ENCODE peak calls at places on chromosomes 11 and 22, in ten cellular contexts. L is endothelial cell of umbilical vein; C is cardiac muscle cell; E is OCI-LY7; J is A549; W is CD8-positive, alpha-beta memory T cell; A is colonic mucosa; U is H1; K is CD4-positive, alpha-beta T cell; R is neural progenitor cell. V is an unnamed sample.

GRCh38 chr11:89495951-89496350 is 4.8 kb upstream of the NOX4 start:
- DNase-seq in L (peak), C (peak), E (no peak), J (peak), W (no peak), A (no peak), U (no peak), K (no peak), R (peak), V (peak)

GRCh38 chr11:108713076-108713790 is 48.4 kb downstream of the DDX10 start:
- DNase-seq in L (peak), C (peak), E (no peak), J (no peak), W (no peak), A (no peak), U (no peak), K (no peak), R (no peak), V (no peak)

GRCh38 chr11:115462004-115462541 is 42.1 kb downstream of the CADM1 start:
- DNase-seq in L (no peak), C (no peak), E (no peak), J (no peak), W (no peak), A (no peak), U (no peak), K (no peak), R (no peak), V (no peak)

GRCh38 chr11:61891331-61892084 is at the start of gene FADS3:
- DNase-seq in L (peak), C (peak), E (peak), J (peak), W (peak), A (peak), U (peak), K (peak), R (peak), V (peak)

GRCh38 chr11:96000064-96000463 is 76.2 kb upstream of the MTMR2 start:
- DNase-seq in L (peak), C (peak), E (no peak), J (no peak), W (no peak), A (no peak), U (no peak), K (no peak), R (no peak), V (no peak)

GRCh38 chr11:32136654-32137053 is 45.8 kb downstream of the RCN1 start:
- DNase-seq in L (no peak), C (no peak), E (no peak), J (no peak), W (no peak), A (no peak), U (no peak), K (no peak), R (no peak), V (no peak)

GRCh38 chr11:125465254-125465653 is 30.8 kb downstream of the FEZ1 start:
- DNase-seq in L (no peak), C (no peak), E (no peak), J (no peak), W (no peak), A (no peak), U (no peak), K (no peak), R (peak), V (no peak)

GRCh38 chr22:41425704-41426365 is 20.8 kb downstream of the TOB2 start:
- DNase-seq in L (no peak), C (no peak), E (no peak), J (no peak), W (no peak), A (no peak), U (no peak), K (no peak), R (no peak), V (peak)

GRCh38 chr11:63998558-63999348 is 12.5 kb downstream of the OTUB1 start:
- DNase-seq in L (no peak), C (no peak), E (no peak), J (peak), W (no peak), A (no peak), U (no peak), K (no peak), R (peak), V (no peak)

GRCh38 chr11:33553486-33553885 is 147.1 kb downstream of the C11orf91 start:
- DNase-seq in L (peak), C (no peak), E (no peak), J (no peak), W (no peak), A (no peak), U (no peak), K (no peak), R (no peak), V (no peak)

GRCh38 chr11:129385801-129386200 is 10.2 kb downstream of the BARX2 start:
- DNase-seq in L (no peak), C (no peak), E (no peak), J (no peak), W (no peak), A (no peak), U (no peak), K (no peak), R (no peak), V (no peak)

GRCh38 chr11:60378359-60378758 is at the start of gene MS4A7:
- DNase-seq in L (no peak), C (no peak), E (peak), J (no peak), W (no peak), A (no peak), U (no peak), K (no peak), R (no peak), V (no peak)

GRCh38 chr11:55707029-55707428 is 45.0 kb downstream of the OR4C6 start:
- DNase-seq in L (peak), C (peak), E (peak), J (peak), W (no peak), A (no peak), U (no peak), K (no peak), R (peak), V (peak)

GRCh38 chr11:66280428-66280827 is 2.5 kb downstream of the CNIH2 start:
- DNase-seq in L (no peak), C (no peak), E (no peak), J (no peak), W (no peak), A (no peak), U (no peak), K (no peak), R (peak), V (no peak)

GRCh38 chr11:128472128-128473110 is 114.9 kb downstream of the ETS1 start:
- DNase-seq in L (peak), C (peak), E (peak), J (no peak), W (no peak), A (no peak), U (no peak), K (no peak), R (no peak), V (no peak)

GRCh38 chr22:43201486-43202219 is 14.7 kb upstream of the TTLL12 start:
- DNase-seq in L (no peak), C (no peak), E (no peak), J (no peak), W (no peak), A (no peak), U (no peak), K (no peak), R (no peak), V (no peak)

GRCh38 chr11:119909077-119909476 is 180.1 kb upstream of the NECTIN1 start:
- DNase-seq in L (no peak), C (no peak), E (no peak), J (no peak), W (no peak), A (no peak), U (no peak), K (no peak), R (no peak), V (no peak)

GRCh38 chr11:125214466-125215204 is 50.1 kb downstream of the PKNOX2 start:
- DNase-seq in L (peak), C (peak), E (no peak), J (no peak), W (no peak), A (no peak), U (no peak), K (no peak), R (peak), V (peak)

GRCh38 chr22:44709881-44710400 is 7.9 kb downstream of the PRR5 start:
- DNase-seq in L (no peak), C (no peak), E (no peak), J (no peak), W (peak), A (no peak), U (no peak), K (no peak), R (no peak), V (no peak)

GRCh38 chr11:79610678-79611077 is 169.8 kb upstream of the TENM4 start:
- DNase-seq in L (no peak), C (no peak), E (no peak), J (no peak), W (no peak), A (no peak), U (no peak), K (no peak), R (peak), V (no peak)

GRCh38 chr11:72141066-72141465 is 5.5 kb downstream of the FOLR3 start:
- DNase-seq in L (no peak), C (peak), E (no peak), J (peak), W (no peak), A (no peak), U (no peak), K (no peak), R (no peak), V (no peak)

GRCh38 chr11:6646631-6647281 is 8.9 kb downstream of the DCHS1 start:
- DNase-seq in L (no peak), C (peak), E (peak), J (no peak), W (no peak), A (peak), U (no peak), K (no peak), R (no peak), V (no peak)

GRCh38 chr11:130781906-130782305 is 134.4 kb downstream of the SNX19 start:
- DNase-seq in L (peak), C (no peak), E (no peak), J (peak), W (no peak), A (no peak), U (no peak), K (no peak), R (no peak), V (no peak)

GRCh38 chr22:45210577-45211431 is 29.9 kb downstream of the KIAA0930 start:
- DNase-seq in L (no peak), C (no peak), E (no peak), J (no peak), W (no peak), A (no peak), U (no peak), K (no peak), R (no peak), V (no peak)

GRCh38 chr22:24390576-24390975 is 36.8 kb upstream of the ADORA2A start:
- DNase-seq in L (no peak), C (peak), E (no peak), J (no peak), W (no peak), A (no peak), U (no peak), K (no peak), R (no peak), V (no peak)

GRCh38 chr11:4531666-4532065 is 13.3 kb upstream of the OR52M1 start:
- DNase-seq in L (no peak), C (no peak), E (no peak), J (no peak), W (no peak), A (no peak), U (no peak), K (no peak), R (peak), V (no peak)

GRCh38 chr11:67607507-67607906 is 771 bp downstream of the NDUFV1 start:
- DNase-seq in L (no peak), C (no peak), E (no peak), J (no peak), W (no peak), A (no peak), U (no peak), K (no peak), R (no peak), V (no peak)
- H3K27ac ChIP-seq in L (peak), C (no peak), E (peak), J (peak), W (peak), A (peak), U (no peak), K (peak), R (no peak), V (no peak)

DNA sequence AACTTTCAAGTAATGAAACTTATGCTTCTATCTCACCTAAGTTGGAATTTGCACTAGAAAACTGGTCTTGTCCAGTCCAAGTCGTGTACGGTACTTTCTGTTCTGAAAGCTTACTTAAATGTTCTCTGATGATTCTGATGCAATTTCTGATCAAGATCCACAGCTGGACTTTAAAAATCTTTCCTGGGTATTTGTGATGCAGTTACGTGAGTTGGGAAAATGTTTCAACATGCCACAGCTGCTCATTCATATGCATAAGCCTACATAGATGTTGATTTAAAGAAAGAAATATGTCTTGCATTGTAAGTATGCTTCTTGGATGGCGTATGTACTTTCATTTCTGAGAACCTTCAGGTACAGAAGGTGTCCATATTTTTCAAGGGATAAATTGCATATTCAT is 493.7 kb upstream of the CCDC90B start:
- DNase-seq in L (no peak), C (no peak), E (no peak), J (no peak), W (no peak), A (no peak), U (no peak), K (no peak), R (no peak), V (no peak)
- H3K27ac ChIP-seq in L (no peak), C (no peak), E (no peak), J (no peak), W (no peak), A (no peak), U (no peak), K (no peak), R (no peak), V (no peak)

GRCh38 chr11:19931141-19931767 is 218.6 kb downstream of the NAV2 start:
- DNase-seq in L (no peak), C (peak), E (no peak), J (no peak), W (no peak), A (no peak), U (no peak), K (no peak), R (peak), V (no peak)

GRCh38 chr11:19933132-19933735 is 220.6 kb downstream of the NAV2 start:
- DNase-seq in L (no peak), C (no peak), E (no peak), J (no peak), W (no peak), A (no peak), U (no peak), K (no peak), R (no peak), V (no peak)

GRCh38 chr11:19931768-19932369 is 219.2 kb downstream of the NAV2 start:
- DNase-seq in L (no peak), C (no peak), E (no peak), J (no peak), W (no peak), A (no peak), U (no peak), K (no peak), R (no peak), V (no peak)

GRCh38 chr11:19929655-19930054 is 217.0 kb downstream of the NAV2 start:
- DNase-seq in L (peak), C (no peak), E (no peak), J (no peak), W (no peak), A (no peak), U (no peak), K (no peak), R (no peak), V (no peak)

DNA sequence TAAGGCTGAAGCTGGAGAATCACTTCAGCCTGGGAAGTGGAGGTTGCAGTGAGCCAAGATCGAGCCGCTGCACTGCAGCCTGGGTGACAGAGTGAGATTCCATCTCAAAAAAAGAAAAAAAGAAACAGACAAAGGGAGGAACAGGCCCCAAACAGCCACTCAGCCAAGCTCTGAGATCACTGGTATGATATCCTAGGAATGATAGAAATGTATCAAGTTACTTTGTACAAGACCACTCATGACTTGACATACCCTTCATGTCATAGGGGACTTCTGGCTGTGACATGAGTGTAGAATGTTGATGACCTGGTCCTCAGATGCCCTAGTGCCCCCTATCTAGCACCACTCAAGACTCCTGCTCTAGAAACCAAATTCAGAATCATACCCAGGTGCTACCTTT is 216.5 kb downstream of the NAV2 start:
- DNase-seq in L (no peak), C (no peak), E (no peak), J (no peak), W (no peak), A (no peak), U (no peak), K (no peak), R (no peak), V (no peak)
- H3K27ac ChIP-seq in L (no peak), C (no peak), E (no peak), J (no peak), W (no peak), A (no peak), U (no peak), K (no peak), R (no peak), V (peak)

DNA sequence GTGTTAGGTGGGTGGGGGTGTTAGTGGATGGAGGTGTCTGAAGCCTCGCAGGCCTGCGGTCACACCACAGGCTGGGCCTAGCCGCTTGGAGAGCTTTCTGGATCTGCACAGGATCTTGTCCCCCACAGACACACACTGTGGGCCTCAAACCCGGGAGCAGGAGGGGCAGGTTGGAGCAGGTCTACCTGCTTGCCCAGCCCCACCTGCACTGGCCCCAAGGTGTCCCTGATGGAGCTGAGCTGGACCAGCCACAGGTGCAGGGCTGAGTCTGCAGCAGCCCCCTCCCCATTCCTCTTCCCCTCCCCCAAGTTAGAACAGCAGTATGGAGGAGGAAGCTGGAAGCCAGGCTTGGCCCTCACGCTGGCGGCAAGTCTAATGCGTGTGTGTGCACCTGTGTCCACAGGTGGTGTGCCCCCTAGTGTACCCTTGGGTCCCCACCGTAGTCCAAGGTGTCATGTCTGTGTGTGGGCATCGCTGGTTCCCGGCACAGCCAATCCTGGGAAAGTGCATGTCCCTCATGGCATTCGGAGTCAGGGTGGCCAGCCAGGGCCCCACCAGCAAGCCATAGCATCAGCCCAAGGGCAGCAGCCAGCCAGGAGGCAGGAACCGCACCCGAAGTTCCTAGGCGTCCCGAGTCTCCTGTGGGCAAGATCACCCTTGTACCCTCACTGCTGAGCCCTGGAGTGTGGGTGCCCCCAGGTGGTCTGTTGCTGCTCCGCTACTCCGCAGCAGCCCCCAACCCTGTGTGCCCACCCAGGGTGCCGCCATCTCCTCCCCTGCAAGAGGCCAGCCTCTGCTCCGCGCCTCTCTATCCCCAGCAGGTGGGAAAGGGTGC is 2.0 kb upstream of the GATD1 start:
- DNase-seq in L (no peak), C (no peak), E (no peak), J (no peak), W (no peak), A (no peak), U (no peak), K (no peak), R (no peak), V (no peak)
- H3K27ac ChIP-seq in L (no peak), C (no peak), E (no peak), J (no peak), W (no peak), A (no peak), U (no peak), K (no peak), R (no peak), V (no peak)

V was measured in SJCRH30.